ENCODE peak calls at places on chromosomes 11 and 22, in ten cellular contexts. D, V, W, N, M, B, U, T, E and H are unnamed samples.

GRCh38 chr11:15580056-15580774 is 465.5 kb downstream of the INSC start:
- DNase-seq in D (no peak), V (no peak), W (no peak), N (no peak), M (no peak), B (no peak), U (no peak), T (no peak), E (no peak), H (no peak)

GRCh38 chr22:26385164-26385563 is 43.9 kb upstream of the ASPHD2 start:
- DNase-seq in D (no peak), V (no peak), W (no peak), N (no peak), M (no peak), B (no peak), U (no peak), T (no peak), E (no peak), H (no peak)

GRCh38 chr22:17108256-17109112 is 12.7 kb downstream of the TMEM121B start:
- DNase-seq in D (no peak), V (no peak), W (no peak), N (no peak), M (no peak), B (no peak), U (no peak), T (no peak), E (no peak), H (no peak)

GRCh38 chr11:128632151-128632791 is 44.9 kb upstream of the ETS1 start:
- DNase-seq in D (peak; percentile 44), V (no peak), W (peak; percentile 68), N (no peak), M (peak; percentile 81), B (no peak), U (no peak), T (peak; percentile 85), E (no peak), H (peak; percentile 82)

GRCh38 chr11:10540546-10540914 is 457 bp downstream of the RNF141 start:
- DNase-seq in D (no peak), V (no peak), W (peak; percentile 12), N (no peak), M (peak; percentile 31), B (peak; percentile 53), U (peak; percentile 74), T (peak; percentile 50), E (no peak), H (peak; percentile 38)

GRCh38 chr22:35882226-35883027 is 146.2 kb downstream of the RBFOX2 start:
- DNase-seq in D (no peak), V (no peak), W (peak; percentile 26), N (no peak), M (no peak), B (no peak), U (no peak), T (peak; percentile 40), E (no peak), H (no peak)

GRCh38 chr11:12053606-12054361 is 45.4 kb upstream of the DKK3 start:
- DNase-seq in D (no peak), V (no peak), W (peak; percentile 91), N (no peak), M (peak; percentile 86), B (no peak), U (no peak), T (peak; percentile 65), E (no peak), H (peak; percentile 94)

GRCh38 chr22:38755911-38756532 is at the start of gene SUN2:
- DNase-seq in D (peak; percentile 94), V (peak; percentile 92), W (peak; percentile 74), N (peak; percentile 95), M (peak; percentile 83), B (peak; percentile 94), U (peak; percentile 95), T (peak; percentile 82), E (peak; percentile 97), H (peak; percentile 88)

GRCh38 chr11:111909378-111909777 is 2.2 kb downstream of the CRYAB start:
- DNase-seq in D (no peak), V (no peak), W (no peak), N (no peak), M (no peak), B (no peak), U (no peak), T (no peak), E (no peak), H (no peak)

GRCh38 chr11:114571712-114572111 is 12.0 kb upstream of the NXPE1 start:
- DNase-seq in D (no peak), V (no peak), W (no peak), N (no peak), M (no peak), B (no peak), U (no peak), T (no peak), E (no peak), H (no peak)
- TF ChIP-seq CTCF in D (no peak), V (no peak), W (no peak), N (no peak), M (no peak), B (no peak), U (no peak), T (no peak), E (no peak), H (no peak)

GRCh38 chr11:85680897-85681296 is 5.1 kb downstream of the CCDC89 start:
- DNase-seq in D (no peak), V (no peak), W (no peak), N (no peak), M (no peak), B (no peak), U (no peak), T (no peak), E (no peak), H (no peak)

GRCh38 chr11:85682330-85683305 is 3.4 kb downstream of the CCDC89 start:
- DNase-seq in D (peak; percentile 76), V (peak; percentile 72), W (peak; percentile 52), N (peak; percentile 81), M (peak; percentile 52), B (peak; percentile 43), U (peak; percentile 71), T (peak; percentile 61), E (peak; percentile 72), H (peak; percentile 49)

GRCh38 chr11:85679581-85679980 is 6.4 kb downstream of the CCDC89 start:
- DNase-seq in D (no peak), V (no peak), W (no peak), N (no peak), M (no peak), B (no peak), U (no peak), T (no peak), E (no peak), H (no peak)

GRCh38 chr11:85685820-85686459 is at the start of gene CCDC89:
- DNase-seq in D (peak; percentile 83), V (peak; percentile 87), W (peak; percentile 99), N (peak; percentile 77), M (peak; percentile 98), B (peak; percentile 52), U (peak; percentile 58), T (peak; percentile 98), E (peak; percentile 61), H (peak; percentile 97)

GRCh38 chr11:85685131-85685819 is 720 bp downstream of the CCDC89 start:
- DNase-seq in D (peak; percentile 37), V (peak; percentile 16), W (peak; percentile 55), N (no peak), M (peak; percentile 65), B (no peak), U (no peak), T (no peak), E (peak; percentile 31), H (peak; percentile 65)
- H3K4me3 ChIP-seq in D (peak overlapping the region; percentile 54), V (peak overlapping the region; percentile 55), W (peak overlapping the region; percentile 70), N (peak overlapping the region; percentile 61), M (peak overlapping the region; percentile 53), B (no peak overlapping the region), U (no peak overlapping the region), T (peak overlapping the region; percentile 60), E (no peak overlapping the region), H (peak overlapping the region; percentile 63)

GRCh38 chr11:84146826-84147225 is 860.7 kb upstream of the CCDC90B start:
- DNase-seq in D (no peak), V (no peak), W (no peak), N (no peak), M (no peak), B (no peak), U (no peak), T (no peak), E (no peak), H (no peak)
- TF ChIP-seq CTCF in D (no peak), V (no peak), W (no peak), N (no peak), M (no peak), B (no peak), U (no peak), T (no peak), E (no peak), H (no peak)

DNA sequence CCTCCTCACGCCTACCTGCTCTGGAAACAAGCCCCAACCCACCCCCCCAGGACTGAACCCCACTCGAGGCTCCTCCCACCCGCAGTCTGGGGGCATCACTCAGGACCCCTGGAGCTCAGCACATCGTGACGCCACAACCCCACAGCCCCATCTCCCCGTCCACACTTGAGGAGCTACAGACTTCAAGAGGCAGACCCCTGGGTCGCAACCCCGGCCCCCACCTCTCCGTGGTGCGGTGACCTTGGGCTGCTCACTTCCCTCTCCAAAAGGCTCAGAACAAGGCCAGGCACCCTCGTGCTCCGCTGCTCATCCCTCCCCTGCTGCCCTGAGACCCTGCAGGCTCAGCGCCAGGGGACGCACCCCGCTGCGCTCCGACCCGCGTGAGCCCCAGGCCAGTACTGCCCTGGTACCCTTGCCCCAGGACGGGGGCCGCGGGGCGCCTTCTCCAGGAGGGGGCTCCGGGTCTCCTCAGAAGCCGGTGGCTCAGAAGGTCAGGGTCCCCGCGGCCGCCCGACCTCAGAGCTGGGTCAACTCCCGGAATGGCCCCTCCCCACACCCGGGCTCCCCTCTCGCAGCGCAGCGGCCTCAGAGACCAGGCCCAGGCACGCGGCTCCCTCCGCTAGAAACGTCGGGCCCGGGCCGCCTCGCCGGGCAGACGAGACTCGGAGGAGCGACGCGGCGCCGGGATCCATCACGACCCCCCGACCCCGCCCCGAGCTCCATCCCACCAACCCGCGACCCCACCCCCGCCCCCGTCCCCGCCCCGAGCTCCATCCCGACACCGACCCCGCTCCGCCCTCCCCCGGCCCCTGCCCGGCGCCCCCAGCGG is 614 bp downstream of the GATD1 start:
- DNase-seq in D (peak; percentile 41), V (no peak), W (no peak), N (no peak), M (no peak), B (no peak), U (no peak), T (peak; percentile 34), E (peak; percentile 67), H (no peak)
- H3K4me3 ChIP-seq in D (peak overlapping the region; percentile 75), V (peak overlapping the region; percentile 96), W (peak overlapping the region; percentile 80), N (peak overlapping the region; percentile 94), M (peak overlapping the region; percentile 74), B (peak overlapping the region; percentile 83), U (peak overlapping the region; percentile 67), T (peak overlapping the region; percentile 88), E (peak overlapping the region; percentile 80), H (peak overlapping the region; percentile 76)

GRCh38 chr22:45696227-45696626 is 24.6 kb downstream of the ATXN10 start:
- DNase-seq in D (no peak), V (no peak), W (no peak), N (no peak), M (no peak), B (no peak), U (no peak), T (no peak), E (no peak), H (no peak)
- TF ChIP-seq CTCF in D (no peak), V (no peak), W (no peak), N (no peak), M (no peak), B (no peak), U (no peak), T (no peak), E (no peak), H (no peak)

GRCh38 chr11:94581926-94582325 is 14.8 kb downstream of the PIWIL4 start:
- DNase-seq in D (no peak), V (no peak), W (no peak), N (no peak), M (no peak), B (no peak), U (no peak), T (no peak), E (no peak), H (no peak)
- H3K4me3 ChIP-seq in D (no peak overlapping the region), V (no peak overlapping the region), W (no peak overlapping the region), N (no peak overlapping the region), M (no peak overlapping the region), B (no peak overlapping the region), U (no peak overlapping the region), T (no peak overlapping the region), E (no peak overlapping the region), H (no peak overlapping the region)